ENCODE peak calls at places on chromosomes 3 and 15, in four cellular contexts. One of them, this sample, is unnamed.

GRCh38 chr3:157135671-157136396 is 24.1 kb downstream of the CCNL1 start:
- DNase-seq in NCI-H1436 treated with DMSO at 0.1 percent for 48 hours: no peak
- DNase-seq in kidney tubule cell: peak; percentile 89
- DNase-seq in SHP77: no peak
- DNase-seq in this sample: no peak

GRCh38 chr3:170529346-170529745 is 56.5 kb downstream of the SLC7A14 start:
- DNase-seq in NCI-H1436 treated with DMSO at 0.1 percent for 48 hours: no peak
- DNase-seq in kidney tubule cell: no peak
- DNase-seq in SHP77: no peak
- DNase-seq in this sample: no peak

GRCh38 chr3:171175840-171176239 is 149.3 kb upstream of the SLC2A2 start:
- DNase-seq in NCI-H1436 treated with DMSO at 0.1 percent for 48 hours: no peak
- DNase-seq in SHP77: no peak
- DNase-seq in kidney tubule cell: no peak
- DNase-seq in this sample: no peak

GRCh38 chr3:153080778-153081240 is 81.2 kb upstream of the RAP2B start:
- DNase-seq in NCI-H1436 treated with DMSO at 0.1 percent for 48 hours: no peak
- DNase-seq in SHP77: no peak
- DNase-seq in kidney tubule cell: no peak
- DNase-seq in this sample: no peak

GRCh38 chr15:65856821-65857455 is 12.4 kb upstream of the RAB11A start:
- DNase-seq in NCI-H1436 treated with DMSO at 0.1 percent for 48 hours: no peak
- DNase-seq in SHP77: peak; percentile 26
- DNase-seq in kidney tubule cell: peak; percentile 72
- DNase-seq in this sample: peak; percentile 79

GRCh38 chr3:116423945-116424344 is 21.3 kb downstream of the LSAMP start:
- DNase-seq in kidney tubule cell: no peak
- DNase-seq in SHP77: peak; percentile 20
- DNase-seq in NCI-H1436 treated with DMSO at 0.1 percent for 48 hours: no peak
- DNase-seq in this sample: no peak

GRCh38 chr15:77499087-77499765 is 78.5 kb downstream of the HMG20A start:
- DNase-seq in NCI-H1436 treated with DMSO at 0.1 percent for 48 hours: no peak
- DNase-seq in SHP77: no peak
- DNase-seq in kidney tubule cell: no peak
- DNase-seq in this sample: no peak

GRCh38 chr15:85047271-85047948 is 65.8 kb downstream of the PDE8A start:
- DNase-seq in kidney tubule cell: peak; percentile 45
- DNase-seq in SHP77: peak; percentile 53
- DNase-seq in NCI-H1436 treated with DMSO at 0.1 percent for 48 hours: no peak
- DNase-seq in this sample: peak; percentile 26

GRCh38 chr15:55587321-55588069 is 650 bp downstream of the PYGO1 start:
- DNase-seq in kidney tubule cell: peak; percentile 46
- DNase-seq in NCI-H1436 treated with DMSO at 0.1 percent for 48 hours: no peak
- DNase-seq in SHP77: no peak
- DNase-seq in this sample: peak; percentile 68

GRCh38 chr3:25246921-25247320 is 181.1 kb upstream of the RARB start:
- DNase-seq in kidney tubule cell: no peak
- DNase-seq in SHP77: no peak
- DNase-seq in NCI-H1436 treated with DMSO at 0.1 percent for 48 hours: no peak
- DNase-seq in this sample: no peak

GRCh38 chr3:55897573-55898224 is 410.6 kb upstream of the WNT5A start:
- DNase-seq in NCI-H1436 treated with DMSO at 0.1 percent for 48 hours: no peak
- DNase-seq in kidney tubule cell: peak; percentile 29
- DNase-seq in SHP77: no peak
- DNase-seq in this sample: no peak

This sample was measured in right cardiac atrium.